ENCODE peak calls at places on chromosomes 3 and 15, in ten cellular contexts. U is right cardiac atrium; K is effector CD4-positive, alpha-beta T cell; G is CD8-positive, alpha-beta T cell; E is NT2/D1; B is Kasumi-1; T is Jurkat, Clone E6-1; R is substantia nigra; Z is GM13976; V is NCI-H748 treated with DMSO at 0.1 percent for 48 hours. I is an unnamed sample.

GRCh38 chr3:57770121-57770828 is 14.2 kb downstream of the SLMAP start:
- DNase-seq in U (no peak), K (no peak), G (no peak), E (no peak), B (no peak), T (no peak), R (no peak), Z (no peak), V (no peak), I (no peak)

GRCh38 chr15:90883971-90884718 is at the start of gene FES:
- DNase-seq in U (peak), K (no peak), G (no peak), E (no peak), B (peak), T (no peak), R (no peak), Z (peak), V (no peak), I (no peak)

GRCh38 chr3:119497824-119498187 is 541 bp upstream of the TIMMDC1 start:
- DNase-seq in U (peak), K (no peak), G (no peak), E (peak), B (no peak), T (peak), R (no peak), Z (no peak), V (no peak), I (no peak)

GRCh38 chr15:37015476-37015875 is 84.9 kb downstream of the MEIS2 start:
- DNase-seq in U (no peak), K (no peak), G (no peak), E (no peak), B (no peak), T (no peak), R (no peak), Z (no peak), V (no peak), I (no peak)

GRCh38 chr3:14001136-14001535 is 121.3 kb upstream of the WNT7A start:
- DNase-seq in U (no peak), K (no peak), G (no peak), E (no peak), B (no peak), T (no peak), R (no peak), Z (no peak), V (no peak), I (no peak)

GRCh38 chr15:56798639-56799038 is 65.3 kb upstream of the ZNF280D start:
- DNase-seq in U (no peak), K (no peak), G (no peak), E (no peak), B (peak), T (no peak), R (no peak), Z (no peak), V (no peak), I (no peak)

GRCh38 chr3:45309876-45310275 is 78.5 kb upstream of the LARS2 start:
- DNase-seq in U (no peak), K (no peak), G (no peak), E (no peak), B (no peak), T (no peak), R (no peak), Z (no peak), V (no peak), I (no peak)

GRCh38 chr3:19934098-19934566 is at the start of gene EFHB:
- DNase-seq in U (peak), K (no peak), G (no peak), E (peak), B (no peak), T (no peak), R (no peak), Z (no peak), V (peak), I (peak)

GRCh38 chr15:61736792-61737191 is 323.5 kb downstream of the VPS13C start:
- DNase-seq in U (no peak), K (no peak), G (no peak), E (no peak), B (no peak), T (no peak), R (no peak), Z (no peak), V (no peak), I (no peak)

GRCh38 chr3:197801801-197802504 is 10.9 kb downstream of the LRCH3 start:
- DNase-seq in U (no peak), K (peak), G (no peak), E (no peak), B (peak), T (peak), R (no peak), Z (no peak), V (no peak), I (no peak)

GRCh38 chr15:68034071-68034470 is 20.0 kb upstream of the PIAS1 start:
- DNase-seq in U (peak), K (no peak), G (no peak), E (no peak), B (no peak), T (no peak), R (no peak), Z (no peak), V (no peak), I (no peak)

GRCh38 chr3:59143447-59143846 is 93.6 kb upstream of the CFAP20DC start:
- DNase-seq in U (no peak), K (no peak), G (no peak), E (no peak), B (peak), T (no peak), R (no peak), Z (no peak), V (no peak), I (no peak)

GRCh38 chr3:153400641-153401040 is 238.6 kb downstream of the RAP2B start:
- DNase-seq in U (no peak), K (no peak), G (no peak), E (no peak), B (no peak), T (no peak), R (no peak), Z (no peak), V (no peak), I (no peak)

GRCh38 chr3:24487325-24488242 is 7.1 kb downstream of the THRB start:
- DNase-seq in U (no peak), K (no peak), G (no peak), E (no peak), B (no peak), T (no peak), R (no peak), Z (no peak), V (no peak), I (no peak)

I was measured in SK-N-SH.